ENCODE peak calls at places on chromosomes 11 and 22, in four cellular contexts. One of them, this sample, is unnamed.

GRCh38 chr11:129644326-129644725 is 171.3 kb upstream of the TMEM45B start:
- DNase-seq in fibroblast of pulmonary artery: no peak
- DNase-seq in cardiac muscle cell: peak
- DNase-seq in H1: no peak
- DNase-seq in this sample: no peak

GRCh38 chr11:29018631-29019030 is 910.4 kb downstream of the METTL15 start:
- DNase-seq in H1: no peak
- DNase-seq in fibroblast of pulmonary artery: peak
- DNase-seq in cardiac muscle cell: no peak
- DNase-seq in this sample: no peak

GRCh38 chr11:102317768-102318103 is 452 bp downstream of the BIRC3 start:
- DNase-seq in fibroblast of pulmonary artery: no peak
- DNase-seq in cardiac muscle cell: no peak
- DNase-seq in H1: no peak
- DNase-seq in this sample: no peak

GRCh38 chr11:85815186-85815911 is 4.4 kb upstream of the SYTL2 start:
- DNase-seq in fibroblast of pulmonary artery: peak
- DNase-seq in H1: no peak
- DNase-seq in cardiac muscle cell: no peak
- DNase-seq in this sample: no peak

GRCh38 chr11:26974068-26974790 is 19.7 kb upstream of the FIBIN start:
- DNase-seq in cardiac muscle cell: no peak
- DNase-seq in H1: no peak
- DNase-seq in fibroblast of pulmonary artery: no peak
- DNase-seq in this sample: no peak

GRCh38 chr11:26676641-26677040 is 45.2 kb downstream of the SLC5A12 start:
- DNase-seq in H1: no peak
- DNase-seq in cardiac muscle cell: no peak
- DNase-seq in fibroblast of pulmonary artery: no peak
- DNase-seq in this sample: no peak

GRCh38 chr22:19723990-19724827 is 870 bp downstream of the GP1BB start:
- DNase-seq in fibroblast of pulmonary artery: peak
- DNase-seq in H1: no peak
- DNase-seq in cardiac muscle cell: peak
- DNase-seq in this sample: no peak

GRCh38 chr22:37472418-37473006 is 13.7 kb downstream of the MFNG start:
- DNase-seq in cardiac muscle cell: peak
- DNase-seq in H1: no peak
- DNase-seq in fibroblast of pulmonary artery: peak
- DNase-seq in this sample: no peak

GRCh38 chr11:57873196-57873911 is 111.8 kb downstream of the CTNND1 start:
- DNase-seq in fibroblast of pulmonary artery: peak
- DNase-seq in H1: no peak
- DNase-seq in cardiac muscle cell: no peak
- DNase-seq in this sample: no peak

GRCh38 chr22:50323900-50324299 is 2.9 kb downstream of the DENND6B start:
- DNase-seq in cardiac muscle cell: no peak
- DNase-seq in H1: no peak
- DNase-seq in fibroblast of pulmonary artery: no peak
- DNase-seq in this sample: no peak

GRCh38 chr11:117172678-117173421 is 5.7 kb upstream of the SIDT2 start:
- DNase-seq in H1: no peak
- DNase-seq in fibroblast of pulmonary artery: peak
- DNase-seq in cardiac muscle cell: no peak
- DNase-seq in this sample: no peak

GRCh38 chr11:122634507-122634906 is 21.0 kb upstream of the UBASH3B start:
- DNase-seq in fibroblast of pulmonary artery: no peak
- DNase-seq in H1: no peak
- DNase-seq in cardiac muscle cell: no peak
- DNase-seq in this sample: no peak

GRCh38 chr11:77441409-77441808 is 32.5 kb downstream of the PAK1 start:
- DNase-seq in H1: no peak
- DNase-seq in cardiac muscle cell: no peak
- DNase-seq in fibroblast of pulmonary artery: no peak
- DNase-seq in this sample: no peak

GRCh38 chr11:203945-204586 is 3.1 kb downstream of the BET1L start:
- DNase-seq in H1: no peak
- DNase-seq in fibroblast of pulmonary artery: no peak
- DNase-seq in cardiac muscle cell: no peak
- DNase-seq in this sample: no peak

GRCh38 chr11:3161309-3161708 is 3.8 kb downstream of the OSBPL5 start:
- DNase-seq in fibroblast of pulmonary artery: no peak
- DNase-seq in H1: no peak
- DNase-seq in cardiac muscle cell: no peak
- DNase-seq in this sample: no peak

GRCh38 chr11:1221848-1222311 is 986 bp upstream of the MUC5B start:
- DNase-seq in cardiac muscle cell: no peak
- DNase-seq in H1: no peak
- DNase-seq in fibroblast of pulmonary artery: no peak
- DNase-seq in this sample: no peak

GRCh38 chr11:121884601-121885000 is 231.4 kb downstream of the BLID start:
- DNase-seq in cardiac muscle cell: no peak
- DNase-seq in H1: no peak
- DNase-seq in fibroblast of pulmonary artery: no peak
- DNase-seq in this sample: no peak

GRCh38 chr11:9577551-9577950 is 4.1 kb downstream of the WEE1 start:
- DNase-seq in cardiac muscle cell: no peak
- DNase-seq in fibroblast of pulmonary artery: peak
- DNase-seq in H1: no peak
- DNase-seq in this sample: no peak

GRCh38 chr11:9574556-9574805 is 1.0 kb downstream of the WEE1 start:
- DNase-seq in fibroblast of pulmonary artery: peak
- DNase-seq in cardiac muscle cell: no peak
- DNase-seq in H1: no peak
- DNase-seq in this sample: no peak

GRCh38 chr11:9574806-9575530 is 1.5 kb downstream of the WEE1 start:
- DNase-seq in fibroblast of pulmonary artery: peak
- DNase-seq in cardiac muscle cell: peak
- DNase-seq in H1: no peak
- DNase-seq in this sample: no peak

GRCh38 chr11:9575531-9576240 is 2.2 kb downstream of the WEE1 start:
- DNase-seq in H1: no peak
- DNase-seq in fibroblast of pulmonary artery: no peak
- DNase-seq in cardiac muscle cell: no peak
- DNase-seq in this sample: no peak

DNA sequence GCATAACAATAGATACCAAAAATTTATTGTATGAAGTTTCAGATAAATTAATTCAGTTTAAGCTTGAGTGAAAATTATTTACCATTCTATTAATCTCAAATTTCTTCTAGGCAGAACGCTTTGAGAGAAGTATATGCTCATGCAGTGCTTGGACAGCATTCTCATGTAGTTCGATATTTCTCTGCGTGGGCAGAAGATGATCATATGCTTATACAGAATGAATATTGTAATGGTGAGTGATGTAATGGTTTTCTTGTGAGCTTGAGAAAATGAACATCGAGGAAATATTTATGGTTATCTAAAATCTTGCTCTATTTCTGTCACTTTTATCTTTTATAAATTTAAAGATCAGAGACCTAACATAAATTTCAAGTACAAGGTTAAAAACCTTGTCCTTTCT is 3.6 kb downstream of the WEE1 start:
- DNase-seq in fibroblast of pulmonary artery: peak
- DNase-seq in H1: no peak
- DNase-seq in cardiac muscle cell: no peak
- DNase-seq in this sample: no peak
- H3K4me3 ChIP-seq in fibroblast of pulmonary artery: peak
- H3K4me3 ChIP-seq in H1: no peak
- H3K4me3 ChIP-seq in cardiac muscle cell: peak
- H3K4me3 ChIP-seq in this sample: peak

GRCh38 chr11:94401773-94402265 is 600 bp upstream of the GPR83 start:
- DNase-seq in H1: no peak
- DNase-seq in cardiac muscle cell: no peak
- DNase-seq in fibroblast of pulmonary artery: no peak
- DNase-seq in this sample: no peak

GRCh38 chr11:94398101-94398500 is 3.1 kb downstream of the GPR83 start:
- DNase-seq in H1: no peak
- DNase-seq in fibroblast of pulmonary artery: no peak
- DNase-seq in cardiac muscle cell: no peak
- DNase-seq in this sample: no peak

GRCh38 chr11:94400075-94400838 is 962 bp downstream of the GPR83 start:
- DNase-seq in cardiac muscle cell: no peak
- DNase-seq in H1: no peak
- DNase-seq in fibroblast of pulmonary artery: no peak
- DNase-seq in this sample: no peak

GRCh38 chr11:94402355-94402754 is 1.1 kb upstream of the GPR83 start:
- DNase-seq in H1: no peak
- DNase-seq in fibroblast of pulmonary artery: no peak
- DNase-seq in cardiac muscle cell: no peak
- DNase-seq in this sample: no peak

DNA sequence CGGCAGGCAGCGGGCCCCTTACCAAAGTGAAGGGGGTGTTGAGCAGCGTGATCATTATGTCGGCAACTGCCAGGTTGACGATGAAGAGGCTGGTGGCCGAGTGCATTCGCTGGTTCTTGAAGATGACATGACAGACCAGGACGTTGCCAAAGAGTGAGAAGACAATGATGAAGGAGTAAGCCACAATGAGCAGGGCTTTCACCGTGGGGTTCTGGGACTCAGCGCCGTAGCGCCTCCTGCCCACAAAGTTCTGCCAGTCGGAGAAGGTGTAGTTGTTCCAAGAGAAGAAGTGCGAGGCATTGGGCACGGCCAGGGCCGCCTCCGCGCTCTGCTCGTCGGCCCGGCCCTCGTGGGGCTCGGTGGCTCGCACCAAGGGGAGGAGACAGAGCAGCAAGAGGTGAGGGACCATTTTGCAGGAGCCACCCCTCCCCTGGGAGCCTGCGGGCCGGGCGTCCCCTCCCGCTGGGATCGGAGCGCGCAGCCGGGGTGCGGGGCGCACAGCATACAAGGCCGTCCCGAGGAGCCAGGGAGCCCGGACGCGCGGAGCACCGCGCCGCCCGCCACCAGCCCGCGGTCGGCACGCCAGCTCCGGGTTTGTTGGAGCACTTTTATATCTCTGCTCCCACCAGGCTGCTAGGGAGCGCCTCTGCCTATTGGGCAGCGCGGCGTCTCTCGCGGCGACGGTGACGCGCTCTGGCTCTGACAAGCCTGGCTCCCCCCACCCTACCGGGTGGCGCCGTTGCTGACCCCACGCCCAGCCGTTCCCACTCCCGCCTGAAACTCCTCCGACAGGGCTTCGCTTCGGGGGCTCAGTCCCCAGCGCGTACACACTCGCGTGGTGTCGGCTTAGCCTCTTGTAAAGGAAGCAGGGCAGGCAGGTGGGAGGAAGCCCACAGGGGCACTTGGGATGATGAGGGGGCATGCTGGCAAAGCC is at the start of gene GPR83:
- DNase-seq in H1: no peak
- DNase-seq in fibroblast of pulmonary artery: no peak
- DNase-seq in cardiac muscle cell: peak
- DNase-seq in this sample: no peak
- H3K4me3 ChIP-seq in H1: peak
- H3K4me3 ChIP-seq in fibroblast of pulmonary artery: peak
- H3K4me3 ChIP-seq in cardiac muscle cell: peak
- H3K4me3 ChIP-seq in this sample: peak

DNA sequence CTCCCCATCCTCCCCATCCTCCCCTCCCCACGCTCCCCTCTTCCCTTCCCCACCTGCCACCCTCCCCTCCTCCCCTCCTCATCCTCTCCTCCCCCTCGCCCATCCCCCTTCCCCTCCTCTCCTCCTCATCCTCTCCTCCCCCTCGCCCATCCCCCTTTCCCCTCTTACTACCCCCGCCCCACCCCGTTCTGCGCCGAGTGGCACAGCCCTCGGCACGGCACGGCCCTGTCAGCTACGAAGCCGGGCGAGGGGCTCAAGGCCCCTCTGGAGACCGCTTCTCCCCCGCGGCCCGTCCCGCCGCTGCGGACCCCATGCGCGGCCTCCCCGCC is 449.9 kb downstream of the OPCML start:
- DNase-seq in fibroblast of pulmonary artery: peak
- DNase-seq in cardiac muscle cell: no peak
- DNase-seq in H1: no peak
- DNase-seq in this sample: no peak
- H3K4me3 ChIP-seq in fibroblast of pulmonary artery: no peak
- H3K4me3 ChIP-seq in cardiac muscle cell: peak
- H3K4me3 ChIP-seq in H1: peak
- H3K4me3 ChIP-seq in this sample: peak

GRCh38 chr11:131982154-131982553 is 611.7 kb downstream of the NTM start:
- DNase-seq in fibroblast of pulmonary artery: no peak
- DNase-seq in H1: peak
- DNase-seq in cardiac muscle cell: no peak
- DNase-seq in this sample: no peak
- H3K4me3 ChIP-seq in fibroblast of pulmonary artery: no peak
- H3K4me3 ChIP-seq in H1: peak
- H3K4me3 ChIP-seq in cardiac muscle cell: no peak
- H3K4me3 ChIP-seq in this sample: no peak

DNA sequence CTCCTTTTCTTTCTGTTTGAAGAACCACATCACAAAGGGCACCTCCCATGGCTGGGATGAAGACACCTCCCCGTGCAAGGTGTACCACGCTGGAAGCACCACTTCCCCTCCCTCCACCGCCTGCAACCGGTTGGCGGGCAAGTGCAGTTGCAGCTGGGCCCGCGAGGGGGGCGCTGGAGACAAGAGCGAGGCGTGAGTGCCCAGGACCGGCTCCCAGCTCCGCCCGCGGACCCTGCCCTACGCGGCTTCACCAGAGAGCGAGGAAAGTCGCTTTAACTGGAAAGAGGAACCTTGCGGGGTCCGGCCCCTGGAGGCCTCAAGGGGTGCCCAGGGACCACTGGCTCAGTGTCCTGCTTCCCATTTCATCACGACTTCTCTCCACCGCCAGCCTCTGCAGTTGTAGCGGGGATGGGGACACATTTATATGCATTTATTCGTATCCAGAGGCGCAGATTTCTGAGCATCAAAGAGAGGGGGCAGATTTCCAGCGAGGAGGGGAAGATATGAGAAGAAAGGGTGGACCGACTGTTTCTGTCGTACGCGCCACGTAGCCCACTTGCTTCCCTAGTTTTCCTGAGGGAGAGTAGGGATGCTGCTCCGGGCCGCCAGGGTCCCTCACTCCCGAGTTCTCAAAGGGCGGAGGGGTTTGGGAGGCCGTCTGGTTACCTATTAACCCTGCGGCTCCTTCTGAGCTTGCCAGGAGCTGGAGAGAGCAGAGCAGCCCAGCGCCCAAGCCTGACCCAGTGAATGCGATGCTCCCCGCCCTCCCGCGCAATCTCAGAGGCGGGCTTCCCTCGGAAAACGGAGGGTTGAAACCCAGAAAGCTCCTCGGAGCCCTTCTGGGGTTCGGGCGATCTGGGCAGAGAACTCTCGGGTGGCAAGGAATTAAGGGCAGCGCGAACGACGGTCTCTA is 3.5 kb downstream of the ESAM start:
- DNase-seq in cardiac muscle cell: peak
- DNase-seq in fibroblast of pulmonary artery: peak
- DNase-seq in H1: peak
- DNase-seq in this sample: no peak
- H3K4me3 ChIP-seq in cardiac muscle cell: peak
- H3K4me3 ChIP-seq in fibroblast of pulmonary artery: peak
- H3K4me3 ChIP-seq in H1: peak
- H3K4me3 ChIP-seq in this sample: peak

This sample was measured in esophagus squamous epithelium.